ENCODE peak calls at places on chromosomes 4 and X, in five cellular contexts. H is heart right ventricle, N is cardiac muscle cell, T is dorsolateral prefrontal cortex, V is suprapubic skin. L is an unnamed sample.

GRCh38 chr4:154686838-154687237 is 57.0 kb upstream of the LRAT start:
- DNase-seq in N (no peak), T (no peak), V (no peak), H (no peak), L (peak)

GRCh38 chr4:86338989-86339388 is 20.9 kb downstream of the MAPK10 start:
- DNase-seq in V (no peak), N (no peak), T (no peak), H (peak), L (peak)

GRCh38 chr4:103018391-103019318 is 850 bp downstream of the SLC9B1 start:
- DNase-seq in H (peak), V (no peak), T (no peak), N (no peak), L (peak)

GRCh38 chr4:143768007-143768591 is 67.6 kb upstream of the FREM3 start:
- DNase-seq in N (no peak), V (no peak), T (no peak), H (peak), L (peak)

GRCh38 chr4:159117564-159117963 is 14.7 kb downstream of the RAPGEF2 start:
- DNase-seq in N (no peak), H (no peak), T (no peak), V (no peak), L (no peak)

GRCh38 chr4:33052241-33052640 is 2332.1 kb downstream of the PCDH7 start:
- DNase-seq in V (no peak), N (no peak), H (no peak), T (no peak), L (peak)

GRCh38 chrX:140572724-140573123 is 67.9 kb upstream of the SOX3 start:
- DNase-seq in H (peak), V (no peak), N (peak), T (peak), L (peak)

GRCh38 chrX:151151668-151152267 is 24.6 kb upstream of the GPR50 start:
- DNase-seq in N (peak), H (peak), V (no peak), T (no peak), L (peak)

GRCh38 chr4:158016511-158016910 is 156.3 kb downstream of the GASK1B start:
- DNase-seq in V (no peak), H (no peak), N (no peak), T (no peak), L (peak)

GRCh38 chr4:42282081-42282901 is 115.0 kb upstream of the SHISA3 start:
- DNase-seq in V (no peak), T (no peak), N (peak), H (peak), L (peak)

GRCh38 chrX:122880952-122881351 is 303.1 kb upstream of the GRIA3 start:
- DNase-seq in N (no peak), H (no peak), T (no peak), V (no peak), L (no peak)

GRCh38 chr4:71186566-71187398 is 152.0 kb upstream of the SLC4A4 start:
- DNase-seq in T (peak), V (no peak), N (peak), H (peak), L (peak)

GRCh38 chrX:12614266-12614665 is 176.9 kb upstream of the PRPS2 start:
- DNase-seq in T (no peak), H (no peak), V (no peak), N (no peak), L (no peak)

GRCh38 chr4:142558851-142559250 is 287.2 kb downstream of the INPP4B start:
- DNase-seq in H (no peak), V (no peak), N (peak), T (no peak), L (peak)

GRCh38 chr4:110621839-110622751 is 782 bp downstream of the PITX2 start:
- DNase-seq in N (no peak), V (no peak), T (no peak), H (no peak), L (no peak)
- H3K27ac ChIP-seq in N (no peak), V (no peak), T (no peak), H (no peak), L (no peak)

GRCh38 chr4:68904786-68905185 is 46.8 kb downstream of the UGT2A3 start:
- DNase-seq in N (no peak), V (no peak), H (no peak), T (no peak), L (no peak)
- H3K27ac ChIP-seq in N (no peak), V (peak), H (no peak), T (no peak), L (no peak)

GRCh38 chr4:26050671-26051070 is 136.7 kb downstream of the SMIM20 start:
- DNase-seq in H (no peak), N (no peak), V (no peak), T (no peak), L (no peak)

GRCh38 chr4:26051278-26051677 is 137.3 kb downstream of the SMIM20 start:
- DNase-seq in T (no peak), V (no peak), H (no peak), N (no peak), L (peak)

GRCh38 chr4:26049447-26049846 is 135.4 kb downstream of the SMIM20 start:
- DNase-seq in H (no peak), N (no peak), V (no peak), T (no peak), L (no peak)

GRCh38 chr4:26048962-26049361 is 134.9 kb downstream of the SMIM20 start:
- DNase-seq in N (no peak), H (no peak), T (no peak), V (no peak), L (no peak)

GRCh38 chr4:26050212-26050643 is 136.2 kb downstream of the SMIM20 start:
- DNase-seq in N (no peak), H (peak), T (no peak), V (no peak), L (no peak)
- H3K27ac ChIP-seq in N (no peak), H (no peak), T (no peak), V (peak), L (no peak)

GRCh38 chrX:21926116-21926515 is 14.4 kb upstream of the SMS start:
- DNase-seq in T (no peak), N (no peak), V (no peak), H (no peak), L (peak)
- H3K27ac ChIP-seq in T (no peak), N (no peak), V (peak), H (peak), L (peak)

GRCh38 chr4:89298160-89298559 is 9.4 kb downstream of the GPRIN3 start:
- DNase-seq in H (no peak), N (no peak), V (no peak), T (no peak), L (no peak)
- H3K27ac ChIP-seq in H (peak), N (peak), V (no peak), T (no peak), L (no peak)

GRCh38 chr4:99630857-99631256 is 26.8 kb downstream of the C4orf54 start:
- DNase-seq in T (no peak), N (no peak), H (no peak), V (no peak), L (no peak)
- H3K27ac ChIP-seq in T (no peak), N (no peak), H (no peak), V (no peak), L (no peak)